ENCODE peak calls at places on chromosomes 1 and 21, in four cellular contexts. Z is osteoblast; B is CD4-positive, CD25-positive, alpha-beta regulatory T cell; V is ELR. J is an unnamed sample.

GRCh38 chr1:4584471-4584870 is 69.9 kb upstream of the AJAP1 start:
- DNase-seq in B (no peak), Z (no peak), V (no peak), J (no peak)

GRCh38 chr1:7561936-7562728 is 209.0 kb upstream of the VAMP3 start:
- DNase-seq in V (no peak), Z (no peak), B (no peak), J (no peak)

GRCh38 chr21:15742052-15742451 is 12.3 kb downstream of the USP25 start:
- DNase-seq in V (no peak), B (no peak), Z (no peak), J (no peak)

GRCh38 chr1:47596328-47596727 is 158.5 kb downstream of the FOXD2 start:
- DNase-seq in Z (no peak), B (no peak), V (no peak), J (no peak)

GRCh38 chr1:196680107-196680506 is 28.3 kb downstream of the CFH start:
- DNase-seq in V (peak), B (no peak), Z (no peak), J (no peak)

GRCh38 chr1:204842892-204843291 is 27.8 kb upstream of the NFASC start:
- DNase-seq in V (no peak), B (no peak), Z (no peak), J (no peak)

GRCh38 chr1:247474367-247474766 is 16.5 kb upstream of the OR2B11 start:
- DNase-seq in Z (no peak), V (no peak), B (no peak), J (no peak)

GRCh38 chr21:37098756-37099155 is 25.7 kb downstream of the TTC3 start:
- DNase-seq in B (no peak), Z (no peak), V (no peak), J (no peak)

GRCh38 chr1:2786329-2787162 is 14.9 kb downstream of the TTC34 start:
- DNase-seq in Z (peak), B (peak), V (no peak), J (peak)

GRCh38 chr1:154751690-154752089 is 118.4 kb downstream of the KCNN3 start:
- DNase-seq in B (no peak), V (no peak), Z (no peak), J (no peak)

GRCh38 chr1:172254521-172255222 is 165.8 kb upstream of the C1orf105 start:
- DNase-seq in V (peak), B (peak), Z (no peak), J (no peak)

GRCh38 chr1:50548243-50548642 is 125.0 kb upstream of the DMRTA2 start:
- DNase-seq in V (no peak), B (no peak), Z (no peak), J (no peak)

GRCh38 chr1:245247791-245248789 is 93.3 kb downstream of the KIF26B start:
- DNase-seq in V (no peak), Z (no peak), B (no peak), J (no peak)

GRCh38 chr1:44067258-44068250 is 36.3 kb upstream of the SLC6A9 start:
- DNase-seq in B (no peak), Z (no peak), V (no peak), J (no peak)

GRCh38 chr21:42414928-42415769 is 11.4 kb downstream of the UBASH3A start:
- DNase-seq in Z (no peak), V (peak), B (peak), J (peak)

GRCh38 chr1:93681549-93682412 is at the start of gene BCAR3:
- DNase-seq in V (peak), B (peak), Z (peak), J (no peak)

GRCh38 chr1:109500886-109501285 is 7.0 kb downstream of the CYB561D1 start:
- DNase-seq in B (no peak), Z (peak), V (no peak), J (no peak)

GRCh38 chr1:53107570-53108322 is 34.7 kb downstream of the SLC1A7 start:
- DNase-seq in Z (peak), B (no peak), V (peak), J (no peak)

GRCh38 chr1:43592974-43593683 is 56.8 kb upstream of the KDM4A start:
- DNase-seq in V (no peak), Z (no peak), B (no peak), J (no peak)

GRCh38 chr21:45539796-45540600 is 2.2 kb downstream of the SLC19A1 start:
- DNase-seq in Z (peak), V (no peak), B (no peak), J (no peak)

GRCh38 chr1:180815188-180815587 is 97.5 kb upstream of the KIAA1614 start:
- DNase-seq in B (no peak), Z (no peak), V (no peak), J (no peak)

GRCh38 chr1:42003433-42003832 is 84.7 kb upstream of the HIVEP3 start:
- DNase-seq in V (no peak), B (no peak), Z (no peak), J (no peak)

GRCh38 chr1:77400781-77401180 is 119.0 kb downstream of the AK5 start:
- DNase-seq in Z (peak), V (no peak), B (no peak), J (no peak)

GRCh38 chr1:18913065-18913502 is 10.7 kb upstream of the ALDH4A1 start:
- DNase-seq in V (peak), B (peak), Z (peak), J (peak)

GRCh38 chr21:38597436-38597835 is 99.2 kb upstream of the ERG start:
- DNase-seq in V (peak), Z (no peak), B (no peak), J (no peak)

GRCh38 chr1:7257225-7257624 is 472.0 kb downstream of the CAMTA1 start:
- DNase-seq in V (no peak), B (no peak), Z (no peak), J (no peak)

GRCh38 chr1:23168079-23168461 is 586 bp downstream of the LUZP1 start:
- DNase-seq in Z (peak), V (peak), B (peak), J (peak)

GRCh38 chr21:43805275-43805800 is 16.0 kb downstream of the RRP1 start:
- DNase-seq in Z (no peak), B (no peak), V (no peak), J (no peak)